ENCODE peak calls at places on chromosomes 6 and 20, in nine cellular contexts. Q, H, F, M, S, I, B, T and N are unnamed samples.

GRCh38 chr6:83365931-83366330 is 64.9 kb downstream of the ME1 start:
- DNase-seq in Q (no peak), F (no peak), T (no peak), M (no peak), H (no peak), I (no peak), B (no peak), S (no peak), N (peak; percentile 69)

GRCh38 chr6:98498891-98499290 is 335.5 kb upstream of the POU3F2 start:
- DNase-seq in T (no peak), B (no peak), Q (no peak), H (no peak), I (no peak), S (no peak), M (no peak), F (no peak), N (no peak)

GRCh38 chr6:18293192-18293904 is 29.0 kb upstream of the DEK start:
- DNase-seq in S (no peak), T (no peak), Q (no peak), I (no peak), B (no peak), M (no peak), F (no peak), H (no peak), N (peak; percentile 89)

GRCh38 chr20:53493201-53493908 is 100.3 kb downstream of the ZNF217 start:
- DNase-seq in I (no peak), F (no peak), T (no peak), Q (no peak), H (no peak), S (no peak), B (no peak), M (no peak), N (no peak)

GRCh38 chr6:22062807-22063408 is 233.9 kb downstream of the PRL start:
- DNase-seq in M (peak; percentile 77), B (no peak), T (no peak), H (no peak), F (no peak), Q (no peak), S (peak; percentile 76), I (no peak), N (no peak)

GRCh38 chr6:3157151-3157933 is at the start of gene TUBB2A:
- DNase-seq in B (peak; percentile 95), S (peak; percentile 91), M (peak; percentile 86), Q (peak; percentile 91), I (peak; percentile 85), T (no peak), H (peak; percentile 86), F (peak; percentile 87), N (peak; percentile 83)

GRCh38 chr6:19569563-19569962 is 267.6 kb upstream of the ID4 start:
- DNase-seq in I (no peak), M (no peak), T (no peak), S (no peak), F (no peak), B (no peak), Q (no peak), H (no peak), N (no peak)

GRCh38 chr6:127124196-127124595 is 5.7 kb downstream of the RSPO3 start:
- DNase-seq in F (no peak), T (no peak), I (no peak), S (no peak), B (no peak), H (no peak), M (no peak), Q (no peak), N (no peak)

GRCh38 chr6:140303218-140303949 is 928.9 kb upstream of the CITED2 start:
- DNase-seq in S (no peak), I (no peak), T (no peak), F (no peak), B (no peak), H (no peak), Q (no peak), M (no peak), N (no peak)

GRCh38 chr6:18307006-18307405 is 42.7 kb upstream of the DEK start:
- DNase-seq in T (no peak), B (no peak), F (no peak), I (no peak), Q (no peak), M (no peak), S (no peak), H (no peak), N (no peak)

GRCh38 chr6:138862491-138862890 is 66.6 kb downstream of the ECT2L start:
- DNase-seq in I (no peak), B (no peak), F (no peak), M (no peak), T (no peak), H (no peak), Q (no peak), S (no peak), N (no peak)

GRCh38 chr20:49892260-49893216 is 22.8 kb downstream of the SPATA2 start:
- DNase-seq in Q (no peak), M (peak; percentile 32), S (no peak), F (no peak), B (no peak), I (peak; percentile 78), H (no peak), T (no peak), N (no peak)

GRCh38 chr6:120671519-120671918 is 662.8 kb downstream of the TBC1D32 start:
- DNase-seq in I (no peak), M (no peak), Q (no peak), S (no peak), H (no peak), B (no peak), F (no peak), T (no peak), N (no peak)

GRCh38 chr6:123681957-123682462 is 45.3 kb upstream of the TRDN start:
- DNase-seq in I (no peak), T (no peak), S (no peak), B (no peak), Q (no peak), H (no peak), M (no peak), F (no peak), N (peak; percentile 34)

GRCh38 chr6:117265425-117266266 is at the start of gene VGLL2:
- DNase-seq in M (peak; percentile 54), H (peak; percentile 27), I (peak; percentile 48), S (peak; percentile 71), F (peak; percentile 79), Q (peak; percentile 62), B (peak; percentile 74), T (no peak), N (peak; percentile 5)

GRCh38 chr6:156557269-156557885 is 219.8 kb upstream of the ARID1B start:
- DNase-seq in S (no peak), F (no peak), M (no peak), I (peak; percentile 55), B (peak; percentile 62), T (no peak), H (no peak), Q (no peak), N (no peak)

GRCh38 chr6:137150072-137150471 is 23.4 kb downstream of the IL22RA2 start:
- DNase-seq in F (no peak), B (no peak), T (no peak), Q (no peak), H (no peak), I (no peak), S (no peak), M (no peak), N (no peak)

GRCh38 chr6:43742285-43742684 is 27.7 kb upstream of the VEGFA start:
- DNase-seq in Q (peak; percentile 41), M (no peak), T (no peak), H (no peak), B (no peak), F (no peak), S (peak; percentile 17), I (no peak), N (no peak)

DNA sequence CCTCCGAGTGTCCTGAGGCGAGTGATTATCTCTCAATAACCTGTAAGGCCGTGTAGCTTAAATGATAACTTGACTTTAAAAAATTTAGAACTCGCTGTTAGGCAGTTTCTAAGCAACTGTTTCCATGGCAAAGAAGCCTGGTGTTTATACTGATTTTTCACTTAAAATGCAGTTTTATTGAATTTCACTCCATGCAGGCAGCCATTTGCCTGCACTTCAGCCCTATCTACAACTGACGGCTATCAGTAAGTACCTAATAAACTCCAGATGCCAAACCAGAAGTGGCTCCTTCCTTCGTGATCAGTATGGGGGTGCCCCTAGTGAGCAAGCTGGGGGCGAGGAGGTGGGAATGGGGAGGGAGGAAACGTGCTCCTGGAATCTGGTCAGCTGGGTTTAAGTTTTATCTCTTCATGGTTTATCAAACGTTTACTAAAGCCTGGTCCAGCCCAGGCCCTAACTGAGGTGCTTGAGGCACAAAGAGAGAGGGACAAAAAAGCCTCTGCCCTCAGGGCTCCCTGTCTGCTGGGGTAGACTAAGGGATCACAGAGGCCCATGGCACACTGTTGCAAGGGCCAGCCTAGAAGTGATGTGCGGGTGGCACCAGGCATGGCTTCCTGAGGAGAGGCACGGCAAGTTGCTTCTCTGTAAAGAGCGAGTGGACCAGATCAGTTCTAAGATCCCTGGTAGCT is 45.5 kb downstream of the TTI1 start:
- DNase-seq in T (no peak), I (no peak), Q (no peak), M (no peak), F (no peak), S (no peak), B (no peak), H (no peak), N (peak; percentile 25)
- H3K4me1 ChIP-seq in T (peaks cover 46% of the 10 kb centered on the region), I (peaks cover 40% of the 10 kb centered on the region), Q (peaks cover 29% of the 10 kb centered on the region), M (peaks cover 70% of the 10 kb centered on the region), F (peaks cover 79% of the 10 kb centered on the region), S (peaks cover 66% of the 10 kb centered on the region), B (peaks cover 24% of the 10 kb centered on the region), H (peaks cover 59% of the 10 kb centered on the region), N (peaks cover 2% of the 10 kb centered on the region)

DNA sequence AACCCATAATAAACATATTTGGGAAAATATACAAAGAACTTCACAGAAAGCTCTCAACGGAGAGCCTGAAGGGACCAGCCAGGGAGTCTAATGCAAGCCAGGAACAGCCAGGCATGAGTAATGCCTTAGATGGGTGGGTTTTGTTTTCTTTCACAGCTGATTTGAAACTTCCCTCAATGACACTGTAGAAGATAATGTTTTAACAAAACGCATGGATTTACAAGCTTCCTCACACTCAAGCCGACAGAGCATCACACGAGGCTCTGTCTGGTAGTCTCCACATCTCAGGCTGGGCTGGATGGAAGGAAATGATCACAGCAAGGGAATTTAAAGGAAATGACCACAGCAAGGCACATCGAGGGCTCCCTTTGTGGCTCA is 113.9 kb downstream of the GMPR start:
- DNase-seq in F (no peak), S (no peak), Q (no peak), B (no peak), H (no peak), I (no peak), M (no peak), T (no peak), N (no peak)
- H3K4me1 ChIP-seq in F (peaks cover 28% of the 10 kb centered on the region), S (peaks cover 4% of the 10 kb centered on the region), Q (peaks cover 30% of the 10 kb centered on the region), B (no peaks in the 10 kb centered on the region), H (peaks cover 11% of the 10 kb centered on the region), I (no peaks in the 10 kb centered on the region), M (no peaks in the 10 kb centered on the region), T (peaks cover 47% of the 10 kb centered on the region), N (no peaks in the 10 kb centered on the region)

DNA sequence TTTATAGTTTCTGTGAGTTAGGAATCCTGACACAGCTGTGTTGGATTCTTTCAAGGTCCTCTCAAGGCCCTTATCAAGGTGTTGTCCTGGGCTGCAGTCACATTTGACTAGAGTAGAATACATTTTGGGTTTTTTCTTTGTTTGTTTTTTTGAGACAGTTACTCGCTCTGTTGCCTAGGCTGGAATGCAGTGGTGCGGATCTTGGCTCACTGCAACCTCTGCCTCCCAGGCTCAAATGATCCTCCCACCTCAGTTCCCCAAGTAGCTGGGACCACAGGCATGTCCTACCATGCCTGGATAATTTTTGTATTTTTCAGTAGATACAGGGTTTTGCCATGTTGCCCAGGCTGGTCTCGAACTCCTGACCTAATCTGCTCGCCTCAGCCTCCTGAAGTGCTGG is 15.7 kb downstream of the NFYA start:
- DNase-seq in T (no peak), S (no peak), B (no peak), M (no peak), F (no peak), I (no peak), H (no peak), Q (no peak), N (no peak)
- H3K4me1 ChIP-seq in T (peaks cover 10% of the 10 kb centered on the region), S (no peaks in the 10 kb centered on the region), B (no peaks in the 10 kb centered on the region), M (no peaks in the 10 kb centered on the region), F (no peaks in the 10 kb centered on the region), I (no peaks in the 10 kb centered on the region), H (no peaks in the 10 kb centered on the region), Q (no peaks in the 10 kb centered on the region), N (no peaks in the 10 kb centered on the region)

GRCh38 chr6:56730663-56731529 is 88.2 kb upstream of the DST start:
- DNase-seq in S (no peak), Q (no peak), H (peak; percentile 55), B (no peak), M (no peak), T (no peak), F (no peak), I (no peak), N (no peak)
- H3K4me1 ChIP-seq in S (no peaks in the 10 kb centered on the region), Q (peaks cover 8% of the 10 kb centered on the region), H (peaks cover 20% of the 10 kb centered on the region), B (peaks cover 24% of the 10 kb centered on the region), M (peaks cover 6% of the 10 kb centered on the region), T (peaks cover 47% of the 10 kb centered on the region), F (peaks cover 37% of the 10 kb centered on the region), I (peaks cover 19% of the 10 kb centered on the region), N (no peaks in the 10 kb centered on the region)